ENCODE peak calls at places on chromosomes 6 and 20, in seven cellular contexts. L, N, T, I, P, U and S are unnamed samples.

GRCh38 chr6:125201961-125202729 is 48.6 kb downstream of the TPD52L1 start:
- DNase-seq in L (peak; percentile 43), N (no peak), T (peak; percentile 96), I (peak; percentile 86), P (peak; percentile 35), U (peak; percentile 77), S (peak; percentile 40)

GRCh38 chr20:37424062-37424851 is 78.3 kb downstream of the SRC start:
- DNase-seq in L (no peak), N (no peak), T (no peak), I (no peak), P (no peak), U (no peak), S (no peak)

GRCh38 chr6:24936641-24937317 is 1.0 kb upstream of the RIPOR2 start:
- DNase-seq in L (no peak), N (peak; percentile 34), T (no peak), I (no peak), P (no peak), U (no peak), S (no peak)

GRCh38 chr6:132937466-132937906 is 123.1 kb downstream of the RPS12 start:
- DNase-seq in L (no peak), N (no peak), T (peak; percentile 42), I (no peak), P (peak; percentile 8), U (peak; percentile 56), S (peak; percentile 69)

GRCh38 chr6:5851261-5851757 is 155.4 kb downstream of the NRN1 start:
- DNase-seq in L (peak; percentile 47), N (peak; percentile 69), T (peak; percentile 39), I (peak; percentile 82), P (peak; percentile 13), U (peak; percentile 19), S (peak; percentile 66)

GRCh38 chr20:62535282-62535811 is 59.6 kb upstream of the GATA5 start:
- DNase-seq in L (no peak), N (no peak), T (no peak), I (no peak), P (no peak), U (no peak), S (no peak)

GRCh38 chr6:156919819-156920379 is 142.7 kb downstream of the ARID1B start:
- DNase-seq in L (no peak), N (no peak), T (no peak), I (no peak), P (no peak), U (no peak), S (no peak)

GRCh38 chr20:41786158-41786557 is 168.0 kb upstream of the CHD6 start:
- DNase-seq in L (no peak), N (no peak), T (peak; percentile 16), I (no peak), P (no peak), U (no peak), S (no peak)

GRCh38 chr20:38890497-38890818 is 35.8 kb upstream of the FAM83D start:
- DNase-seq in L (no peak), N (no peak), T (no peak), I (no peak), P (no peak), U (no peak), S (no peak)

GRCh38 chr20:47492284-47492683 is 9.4 kb upstream of the NCOA3 start:
- DNase-seq in L (no peak), N (no peak), T (no peak), I (no peak), P (no peak), U (no peak), S (no peak)

GRCh38 chr6:148681666-148682065 is 65.2 kb upstream of the UST start:
- DNase-seq in L (no peak), N (no peak), T (no peak), I (no peak), P (no peak), U (no peak), S (no peak)

GRCh38 chr20:34407962-34408474 is 44.9 kb downstream of the ITCH start:
- DNase-seq in L (no peak), N (no peak), T (no peak), I (no peak), P (no peak), U (no peak), S (no peak)

GRCh38 chr20:53739799-53740785 is 146.5 kb upstream of the ZNF217 start:
- DNase-seq in L (no peak), N (no peak), T (no peak), I (no peak), P (no peak), U (no peak), S (no peak)

GRCh38 chr20:51525241-51526104 is 17.0 kb downstream of the NFATC2 start:
- DNase-seq in L (no peak), N (peak; percentile 37), T (no peak), I (no peak), P (no peak), U (peak; percentile 45), S (peak; percentile 58)

GRCh38 chr20:15609956-15610355 is 963.3 kb downstream of the KIF16B start:
- DNase-seq in L (no peak), N (no peak), T (no peak), I (no peak), P (no peak), U (no peak), S (no peak)

GRCh38 chr6:54244430-54244829 is 63.8 kb upstream of the TINAG start:
- DNase-seq in L (no peak), N (no peak), T (peak; percentile 31), I (no peak), P (peak; percentile 7), U (peak; percentile 59), S (peak; percentile 48)

GRCh38 chr20:44039741-44040140 is 125.1 kb downstream of the TOX2 start:
- DNase-seq in L (no peak), N (no peak), T (no peak), I (no peak), P (no peak), U (no peak), S (no peak)

GRCh38 chr6:30331981-30332380 is 5.3 kb downstream of the TRIM39 start:
- DNase-seq in L (no peak), N (no peak), T (no peak), I (no peak), P (no peak), U (no peak), S (no peak)

GRCh38 chr6:149109397-149110070 is 208.0 kb upstream of the TAB2 start:
- DNase-seq in L (no peak), N (no peak), T (no peak), I (no peak), P (no peak), U (no peak), S (no peak)

GRCh38 chr6:43736844-43737243 is 33.2 kb upstream of the VEGFA start:
- DNase-seq in L (no peak), N (no peak), T (no peak), I (peak; percentile 20), P (no peak), U (no peak), S (no peak)

GRCh38 chr6:170212051-170212756 is 78.7 kb downstream of the DLL1 start:
- DNase-seq in L (no peak), N (no peak), T (no peak), I (peak; percentile 71), P (no peak), U (no peak), S (no peak)

GRCh38 chr20:32485770-32486248 is 99.3 kb downstream of the NOL4L start:
- DNase-seq in L (no peak), N (no peak), T (no peak), I (peak; percentile 45), P (no peak), U (peak; percentile 61), S (peak; percentile 98)

GRCh38 chr6:38131527-38131965 is 312.0 kb downstream of the ZFAND3 start:
- DNase-seq in L (no peak), N (no peak), T (peak; percentile 96), I (no peak), P (no peak), U (no peak), S (peak; percentile 59)

GRCh38 chr6:107821591-107821990 is 2.5 kb downstream of the SCML4 start:
- DNase-seq in L (no peak), N (no peak), T (no peak), I (no peak), P (no peak), U (no peak), S (no peak)

GRCh38 chr6:109048670-109049415 is 45.8 kb downstream of the SESN1 start:
- DNase-seq in L (no peak), N (no peak), T (no peak), I (no peak), P (no peak), U (no peak), S (no peak)

GRCh38 chr6:166955121-166955864 is 1.1 kb downstream of the RNASET2 start:
- DNase-seq in L (peak; percentile 24), N (peak; percentile 21), T (no peak), I (no peak), P (peak; percentile 3), U (no peak), S (no peak)

GRCh38 chr6:87742106-87742505 is 40.1 kb upstream of the AKIRIN2 start:
- DNase-seq in L (no peak), N (peak; percentile 46), T (no peak), I (no peak), P (no peak), U (no peak), S (no peak)

GRCh38 chr6:154491567-154492470 is 18.7 kb downstream of the CNKSR3 start:
- DNase-seq in L (no peak), N (no peak), T (no peak), I (no peak), P (no peak), U (no peak), S (peak; percentile 56)

GRCh38 chr20:50633361-50633760 is 58.0 kb downstream of the RIPOR3 start:
- DNase-seq in L (no peak), N (no peak), T (no peak), I (no peak), P (no peak), U (no peak), S (no peak)

GRCh38 chr6:112144145-112144926 is 56.9 kb downstream of the FAM229B start:
- DNase-seq in L (no peak), N (no peak), T (no peak), I (no peak), P (no peak), U (no peak), S (no peak)

GRCh38 chr20:59598625-59599310 is 5.6 kb upstream of the PHACTR3 start:
- DNase-seq in L (peak; percentile 39), N (no peak), T (no peak), I (peak; percentile 74), P (peak; percentile 71), U (peak; percentile 2), S (peak; percentile 44)

GRCh38 chr20:37349517-37350491 is 3.9 kb downstream of the SRC start:
- DNase-seq in L (no peak), N (no peak), T (peak; percentile 61), I (peak; percentile 83), P (no peak), U (no peak), S (peak; percentile 38)

GRCh38 chr6:106872044-106872443 is 102.5 kb downstream of the CD24 start:
- DNase-seq in L (no peak), N (no peak), T (no peak), I (no peak), P (no peak), U (no peak), S (no peak)

GRCh38 chr6:75934643-75935472 is 137.6 kb downstream of the IMPG1 start:
- DNase-seq in L (peak; percentile 16), N (no peak), T (peak; percentile 81), I (no peak), P (peak; percentile 73), U (peak; percentile 77), S (peak; percentile 79)

GRCh38 chr20:62485062-62485700 is 9.4 kb upstream of the GATA5 start:
- DNase-seq in L (no peak), N (no peak), T (peak; percentile 16), I (no peak), P (no peak), U (no peak), S (no peak)